ENCODE peak calls at places on chromosomes 1 and 21, in six cellular contexts. E, W, O, S, G and K are unnamed samples.

GRCh38 chr1:197526736-197527371 is 248.4 kb downstream of the DENND1B start:
- DNase-seq in E (peak; percentile 34), W (peak; percentile 55), O (no peak), S (peak; percentile 31), G (peak; percentile 21), K (peak; percentile 49)

GRCh38 chr1:157156058-157156541 is 17.9 kb upstream of the ETV3 start:
- DNase-seq in E (peak; percentile 66), W (peak; percentile 88), O (no peak), S (peak; percentile 60), G (peak; percentile 57), K (peak; percentile 84)

GRCh38 chr1:245874942-245875580 is 632.0 kb downstream of the SMYD3 start:
- DNase-seq in E (no peak), W (peak; percentile 92), O (no peak), S (peak; percentile 95), G (no peak), K (no peak)

GRCh38 chr1:177948336-177948972 is 21.4 kb downstream of the SEC16B start:
- DNase-seq in E (peak; percentile 64), W (peak; percentile 54), O (no peak), S (peak; percentile 75), G (peak; percentile 48), K (peak; percentile 67)

GRCh38 chr1:2912424-2912823 is 108.8 kb upstream of the ACTRT2 start:
- DNase-seq in E (no peak), W (no peak), O (no peak), S (no peak), G (no peak), K (no peak)

GRCh38 chr1:244200596-244200995 is 149.5 kb downstream of the ZBTB18 start:
- DNase-seq in E (no peak), W (no peak), O (no peak), S (no peak), G (no peak), K (no peak)

GRCh38 chr1:36162680-36163079 is 6.7 kb downstream of the MAP7D1 start:
- DNase-seq in E (no peak), W (no peak), O (no peak), S (no peak), G (no peak), K (no peak)

GRCh38 chr1:209268479-209268878 is 315.0 kb upstream of the CAMK1G start:
- DNase-seq in E (no peak), W (no peak), O (no peak), S (no peak), G (no peak), K (no peak)

GRCh38 chr1:64595871-64596515 is 126.1 kb downstream of the CACHD1 start:
- DNase-seq in E (peak; percentile 29), W (no peak), O (no peak), S (no peak), G (peak; percentile 81), K (no peak)

GRCh38 chr1:213533125-213533524 is 454.6 kb upstream of the PROX1 start:
- DNase-seq in E (no peak), W (no peak), O (no peak), S (no peak), G (no peak), K (no peak)

GRCh38 chr1:44696789-44697188 is 22.3 kb downstream of the ARMH1 start:
- DNase-seq in E (no peak), W (no peak), O (no peak), S (no peak), G (no peak), K (peak; percentile 39)

GRCh38 chr1:234143681-234144080 is 229.6 kb upstream of the COA6 start:
- DNase-seq in E (no peak), W (no peak), O (no peak), S (no peak), G (no peak), K (no peak)

GRCh38 chr1:203525685-203526084 is 31.7 kb downstream of the OPTC start:
- DNase-seq in E (no peak), W (no peak), O (no peak), S (no peak), G (no peak), K (no peak)

GRCh38 chr1:18912550-18912949 is 10.2 kb upstream of the ALDH4A1 start:
- DNase-seq in E (no peak), W (no peak), O (no peak), S (no peak), G (no peak), K (no peak)

GRCh38 chr1:43171876-43172531 is at the start of the genes CFAP57 and EBNA1BP2:
- DNase-seq in E (peak; percentile 91), W (peak; percentile 97), O (peak; percentile 91), S (peak; percentile 94), G (peak; percentile 93), K (peak; percentile 93)

GRCh38 chr1:31769720-31770390 is 5.7 kb upstream of the ADGRB2 start:
- DNase-seq in E (no peak), W (peak; percentile 38), O (no peak), S (no peak), G (no peak), K (no peak)

GRCh38 chr1:95238304-95238703 is 4.3 kb downstream of the RWDD3 start:
- DNase-seq in E (no peak), W (no peak), O (no peak), S (no peak), G (no peak), K (no peak)

GRCh38 chr1:20711285-20712209 is 6.3 kb downstream of the KIF17 start:
- DNase-seq in E (no peak), W (peak; percentile 55), O (no peak), S (no peak), G (no peak), K (peak; percentile 64)

GRCh38 chr1:52707927-52708655 is 9.9 kb upstream of the COA7 start:
- DNase-seq in E (peak; percentile 62), W (no peak), O (no peak), S (no peak), G (peak; percentile 16), K (peak; percentile 29)

GRCh38 chr1:173954179-173954578 is 37.1 kb upstream of the SERPINC1 start:
- DNase-seq in E (no peak), W (no peak), O (no peak), S (no peak), G (no peak), K (no peak)

GRCh38 chr1:54158071-54158470 is 5.3 kb upstream of the CDCP2 start:
- DNase-seq in E (peak; percentile 38), W (no peak), O (no peak), S (no peak), G (no peak), K (peak; percentile 80)

GRCh38 chr1:177200290-177200689 is 29.5 kb downstream of the BRINP2 start:
- DNase-seq in E (no peak), W (no peak), O (no peak), S (no peak), G (no peak), K (no peak)

GRCh38 chr1:223739366-223740057 is 27.2 kb downstream of the CAPN2 start:
- DNase-seq in E (no peak), W (no peak), O (no peak), S (no peak), G (no peak), K (no peak)

GRCh38 chr21:15144026-15144425 is 79.2 kb upstream of the NRIP1 start:
- DNase-seq in E (no peak), W (no peak), O (no peak), S (no peak), G (no peak), K (no peak)

DNA sequence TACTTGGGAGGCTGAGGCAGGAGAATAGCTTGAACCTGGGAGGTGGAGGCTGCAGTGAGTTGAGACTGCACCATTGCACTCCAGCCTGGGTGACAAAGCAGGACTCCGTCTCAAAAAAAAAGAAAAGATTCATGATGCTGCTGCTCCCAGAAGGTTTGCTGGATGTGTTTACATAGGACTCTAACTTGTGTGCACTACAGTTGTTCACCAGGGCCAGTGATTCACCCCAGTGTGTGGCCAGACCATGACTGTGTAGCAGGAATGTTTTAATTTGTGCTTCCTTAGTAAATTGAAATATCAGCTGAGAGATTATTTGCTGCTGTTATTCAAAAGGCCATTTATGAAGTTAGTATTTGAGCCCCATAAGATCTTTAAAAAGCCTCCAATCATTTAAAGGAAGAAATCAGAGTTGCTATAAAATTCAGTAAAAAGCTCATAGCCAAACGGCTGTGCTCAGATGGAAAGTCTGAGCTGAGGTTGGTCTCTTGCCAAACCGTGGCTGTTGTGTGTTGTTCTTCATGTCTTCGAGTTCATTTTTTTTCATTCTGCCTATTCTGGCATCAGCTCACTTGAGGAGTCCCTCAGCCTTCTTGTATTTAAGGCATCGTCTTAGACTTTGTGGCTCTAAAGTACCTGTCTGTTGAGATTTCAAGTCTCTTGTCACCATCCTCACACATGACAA is 18.1 kb upstream of the PGD start:
- DNase-seq in E (peak; percentile 89), W (no peak), O (no peak), S (no peak), G (peak; percentile 30), K (no peak)
- TF ChIP-seq MYC in E (no peak), W (no peak), O (no peak), S (no peak), G (no peak), K (no peak)

DNA sequence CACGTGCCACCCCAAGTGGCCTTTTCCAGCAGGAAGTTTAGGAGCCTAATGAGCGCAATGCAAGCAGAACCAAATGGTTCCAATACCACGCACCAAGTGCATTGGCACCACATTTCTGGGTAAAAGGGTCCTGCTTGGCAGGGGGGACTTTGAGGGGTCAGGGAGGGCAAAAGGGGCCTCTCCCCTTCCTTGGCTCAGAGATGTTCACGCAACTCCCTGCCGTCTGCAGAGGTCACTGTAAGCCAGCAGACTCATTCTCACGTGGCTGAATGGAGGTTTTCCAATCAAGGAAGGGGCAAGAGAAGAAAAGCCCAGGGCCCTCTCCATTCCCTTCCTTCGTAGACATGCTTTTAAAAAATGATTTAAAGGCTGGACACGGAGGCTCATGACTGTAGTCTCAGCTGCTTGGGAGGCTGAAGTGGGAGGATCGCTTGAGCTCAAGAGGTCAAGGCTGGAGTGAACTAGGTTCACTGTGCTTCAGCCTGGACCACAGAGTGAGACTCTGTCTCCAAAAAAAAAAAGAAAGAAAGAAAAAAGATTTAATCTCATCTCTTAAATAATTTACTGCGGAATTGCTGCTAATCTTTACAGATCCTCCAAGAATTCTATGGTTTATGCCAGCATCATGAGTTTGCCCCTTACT is 80.3 kb downstream of the RUNX3 start:
- DNase-seq in E (peak; percentile 40), W (peak; percentile 51), O (no peak), S (peak; percentile 47), G (no peak), K (peak; percentile 80)
- TF ChIP-seq CTCF in E (peak; percentile 37), W (peak; percentile 62), O (peak; percentile 85), S (no peak), G (peak; percentile 86), K (peak; percentile 64)

GRCh38 chr1:154809436-154810413 is 60.4 kb downstream of the KCNN3 start:
- DNase-seq in E (no peak), W (no peak), O (no peak), S (peak; percentile 62), G (no peak), K (peak; percentile 25)
- TF ChIP-seq MYC in E (no peak), W (no peak), O (no peak), S (no peak), G (no peak), K (no peak)

GRCh38 chr1:38029725-38030511 is 16.7 kb downstream of the POU3F1 start:
- DNase-seq in E (no peak), W (peak; percentile 39), O (peak; percentile 75), S (peak; percentile 79), G (no peak), K (peak; percentile 46)

GRCh38 chr1:38029081-38029681 is 16.6 kb downstream of the UTP11 start:
- DNase-seq in E (no peak), W (peak; percentile 57), O (no peak), S (no peak), G (no peak), K (peak; percentile 38)

GRCh38 chr1:38028105-38028591 is 15.6 kb downstream of the UTP11 start:
- DNase-seq in E (no peak), W (no peak), O (peak; percentile 95), S (no peak), G (no peak), K (no peak)

GRCh38 chr1:38027201-38028104 is 14.9 kb downstream of the UTP11 start:
- DNase-seq in E (no peak), W (no peak), O (no peak), S (no peak), G (no peak), K (no peak)

GRCh38 chr1:38028671-38029070 is 16.1 kb downstream of the UTP11 start:
- DNase-seq in E (no peak), W (no peak), O (no peak), S (no peak), G (no peak), K (no peak)
- TF ChIP-seq CTCF in E (no peak), W (no peak), O (no peak), S (no peak), G (no peak), K (no peak)